ENCODE peak calls at places on chromosomes 2 and 18, in four cellular contexts. Q is GM12878, Z is IMR-90, J is HepG2. V is an unnamed sample.

GRCh38 chr2:234203135-234203984 is 152.9 kb downstream of the SPP2 start:
- DNase-seq in Z (peak), J (peak), Q (no peak), V (no peak)

GRCh38 chr2:204357175-204357695 is 188.0 kb upstream of the PARD3B start:
- DNase-seq in Q (no peak), J (no peak), Z (no peak), V (peak)

GRCh38 chr2:133346654-133347053 is 221.6 kb downstream of the NCKAP5 start:
- DNase-seq in J (no peak), Z (peak), Q (no peak), V (no peak)

GRCh38 chr2:231458368-231458767 is 5.9 kb downstream of the NCL start:
- DNase-seq in Z (no peak), J (no peak), Q (no peak), V (no peak)

GRCh38 chr2:9167718-9168657 is 38.6 kb upstream of the ASAP2 start:
- DNase-seq in Q (no peak), Z (no peak), J (peak), V (no peak)

GRCh38 chr2:240974771-240975572 is 23.4 kb upstream of the SNED1 start:
- DNase-seq in Q (no peak), J (no peak), Z (peak), V (no peak)

GRCh38 chr2:37786854-37787253 is 115.4 kb upstream of the CDC42EP3 start:
- DNase-seq in J (peak), Q (no peak), Z (no peak), V (no peak)

GRCh38 chr2:27915874-27916273 is 25.3 kb downstream of the BABAM2 start:
- DNase-seq in Z (peak), Q (no peak), J (peak), V (no peak)

GRCh38 chr2:174339571-174339966 is 4.8 kb downstream of the SP9 start:
- DNase-seq in Z (no peak), Q (no peak), J (no peak), V (no peak)

DNA sequence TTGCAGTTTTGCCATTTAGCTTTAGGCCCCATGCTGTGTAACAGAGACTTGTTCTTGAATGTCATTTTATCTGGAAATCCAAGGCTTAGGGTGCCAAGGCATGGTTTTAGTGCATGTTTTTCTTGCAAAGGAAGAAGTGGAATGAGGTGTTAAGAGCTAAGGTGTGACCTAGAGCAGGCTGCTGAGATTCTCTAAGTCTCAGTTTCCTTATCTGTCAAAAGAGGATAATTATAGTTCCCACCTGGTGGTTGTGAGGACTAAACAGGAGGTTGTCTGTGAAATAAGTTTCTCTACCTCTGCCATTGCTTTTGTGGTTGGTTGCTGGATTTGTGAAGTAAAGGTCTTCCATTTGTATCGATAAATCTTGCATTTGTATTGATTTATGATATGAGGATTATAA is 82.0 kb downstream of the TANC1 start:
- DNase-seq in Z (no peak), J (no peak), Q (no peak), V (no peak)
- TF ChIP-seq MXI1 in Z (no peak), J (no peak), Q (no peak), V (no peak)

DNA sequence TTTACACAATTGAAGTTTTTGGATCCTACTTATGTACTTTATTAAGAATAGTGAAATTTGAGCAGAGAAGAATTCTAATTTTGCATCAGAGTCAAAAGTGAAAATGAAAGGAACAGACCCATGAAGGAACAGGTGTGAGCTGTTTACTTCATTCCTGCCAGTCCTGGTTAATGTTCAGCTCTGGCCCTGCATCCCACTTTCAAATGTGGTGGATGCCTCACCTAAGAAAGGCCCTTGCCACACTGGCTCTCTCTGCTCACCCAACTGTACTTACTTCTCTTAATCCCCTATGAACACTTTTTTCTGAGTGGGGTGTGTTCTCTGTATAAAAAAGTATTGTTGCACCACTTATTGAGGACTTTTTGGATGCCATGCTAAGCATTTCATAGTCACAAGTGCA is 22.2 kb downstream of the FAM110C start:
- DNase-seq in Q (no peak), Z (no peak), J (no peak), V (no peak)
- TF ChIP-seq MXI1 in Q (no peak), Z (no peak), J (no peak), V (no peak)

DNA sequence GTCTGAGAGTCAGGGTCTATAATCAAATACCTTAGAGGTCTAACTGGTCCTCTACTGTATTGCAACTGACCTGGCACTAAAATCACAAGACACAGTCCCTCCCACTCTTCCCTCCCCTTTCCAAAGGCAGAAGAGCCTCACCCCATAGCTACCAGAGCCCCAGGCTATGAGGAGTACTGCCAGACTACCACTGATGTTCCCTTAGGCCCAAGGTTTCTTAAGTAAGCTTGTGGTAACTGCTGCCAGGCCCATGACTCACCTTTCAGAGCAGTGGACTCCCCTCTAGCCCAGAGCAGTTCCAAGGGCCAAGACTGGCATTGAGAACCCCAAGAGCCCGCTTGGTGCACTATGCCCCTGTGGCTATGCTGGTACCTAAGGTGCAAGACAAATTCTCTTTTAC is 1193.4 kb downstream of the DSC3 start:
- DNase-seq in J (no peak), Q (no peak), Z (no peak), V (no peak)
- TF ChIP-seq MXI1 in J (no peak), Q (no peak), Z (no peak), V (no peak)

GRCh38 chr2:161041356-161041755 is 118.9 kb upstream of the TANK start:
- DNase-seq in Z (peak), Q (no peak), J (no peak), V (no peak)

GRCh38 chr2:161046876-161047275 is 113.4 kb upstream of the TANK start:
- DNase-seq in Q (no peak), J (no peak), Z (peak), V (no peak)

GRCh38 chr2:161044937-161045336 is 115.3 kb upstream of the TANK start:
- DNase-seq in J (no peak), Z (peak), Q (no peak), V (no peak)

GRCh38 chr2:161045726-161046125 is 114.5 kb upstream of the TANK start:
- DNase-seq in Z (peak), Q (no peak), J (no peak), V (no peak)

GRCh38 chr2:161044095-161044874 is 115.9 kb upstream of the TANK start:
- DNase-seq in Z (peak), Q (no peak), J (no peak), V (no peak)
- TF ChIP-seq MXI1 in Z (no peak), Q (no peak), J (no peak), V (no peak)

DNA sequence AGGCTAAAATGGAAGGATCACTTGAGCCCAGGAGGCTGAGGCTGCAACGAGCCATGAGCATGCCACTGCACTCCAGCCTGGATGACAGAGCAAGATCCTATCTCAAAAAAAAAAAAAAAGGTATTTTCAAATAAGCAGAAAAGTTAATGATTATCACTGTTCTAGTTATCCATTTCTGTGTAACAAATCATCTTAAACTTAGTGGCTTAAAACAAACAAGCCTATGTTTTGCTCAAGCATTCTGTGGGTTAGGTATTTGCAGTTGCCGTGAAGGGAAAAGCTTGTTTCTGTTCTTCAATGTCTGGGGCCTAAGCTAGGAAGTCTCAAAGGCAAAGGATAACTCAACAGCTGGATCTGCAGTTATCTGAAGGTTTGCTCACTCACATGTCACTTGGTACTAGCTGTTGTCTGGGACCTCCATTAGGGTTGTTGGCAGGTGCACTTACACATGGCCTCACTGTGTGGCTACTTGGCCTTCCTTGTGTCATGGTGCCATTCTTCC is 14.1 kb downstream of the MFF start:
- DNase-seq in Q (no peak), Z (no peak), J (peak), V (no peak)
- TF ChIP-seq MXI1 in Q (no peak), Z (no peak), J (no peak), V (no peak)

V was measured in SK-N-SH.